ENCODE peak calls at places on chromosome X, in six cellular contexts. R is uterus, I is cardiac muscle cell, C is K562, V is AG04450, F is fibroblast of mammary gland. X is an unnamed sample.

GRCh38 chrX:14641681-14642655 is 112.6 kb downstream of the GLRA2 start:
- DNase-seq in R (no peak), I (no peak), C (no peak), V (no peak), F (no peak), X (no peak)

GRCh38 chrX:18390941-18391538 is 34.4 kb upstream of the CDKL5 start:
- DNase-seq in R (peak), I (peak), C (peak), V (no peak), F (peak), X (peak)

GRCh38 chrX:49695276-49696180 is at the start of gene PAGE1:
- DNase-seq in R (no peak), I (no peak), C (peak), V (no peak), F (no peak), X (no peak)

GRCh38 chrX:16643160-16643559 is 6.8 kb upstream of the S100G start:
- DNase-seq in R (no peak), I (no peak), C (no peak), V (no peak), F (peak), X (no peak)

GRCh38 chrX:78307665-78308064 is 19.7 kb downstream of the CYSLTR1 start:
- DNase-seq in R (no peak), I (no peak), C (no peak), V (no peak), F (no peak), X (no peak)

GRCh38 chrX:131895002-131895401 is 128.1 kb upstream of the STK26 start:
- DNase-seq in R (no peak), I (no peak), C (no peak), V (no peak), F (peak), X (no peak)

GRCh38 chrX:117120700-117121099 is 657.9 kb upstream of the CT83 start:
- DNase-seq in R (no peak), I (no peak), C (no peak), V (no peak), F (no peak), X (no peak)

GRCh38 chrX:46759645-46759974 is 692 bp upstream of the SLC9A7 start:
- DNase-seq in R (no peak), I (no peak), C (no peak), V (no peak), F (peak), X (no peak)

GRCh38 chrX:109840585-109840984 is 107.5 kb upstream of the ACSL4 start:
- DNase-seq in R (peak), I (no peak), C (peak), V (peak), F (peak), X (no peak)

GRCh38 chrX:37745354-37745753 is 34.5 kb upstream of the CYBB start:
- DNase-seq in R (peak), I (peak), C (peak), V (peak), F (peak), X (peak)

GRCh38 chrX:370963-371745 is 15.6 kb downstream of the PPP2R3B start:
- DNase-seq in R (no peak), I (no peak), C (no peak), V (no peak), F (no peak), X (no peak)

GRCh38 chrX:40096395-40097091 is 1.2 kb downstream of the BCOR start:
- DNase-seq in R (peak), I (peak), C (no peak), V (no peak), F (no peak), X (no peak)

GRCh38 chrX:9611436-9612145 is 146.7 kb downstream of the TBL1X start:
- DNase-seq in R (no peak), I (no peak), C (no peak), V (no peak), F (peak), X (no peak)

GRCh38 chrX:53831662-53832635 is 145.4 kb upstream of the HUWE1 start:
- DNase-seq in R (no peak), I (peak), C (peak), V (no peak), F (peak), X (peak)

GRCh38 chrX:73214366-73215094 is at the start of gene NAP1L2:
- DNase-seq in R (peak), I (peak), C (no peak), V (no peak), F (peak), X (peak)

GRCh38 chrX:74104356-74105065 is 199.5 kb upstream of the ZCCHC13 start:
- DNase-seq in R (no peak), I (no peak), C (no peak), V (no peak), F (no peak), X (no peak)

GRCh38 chrX:128518508-128518907 is 466.3 kb upstream of the ACTRT1 start:
- DNase-seq in R (no peak), I (peak), C (no peak), V (no peak), F (peak), X (no peak)

GRCh38 chrX:76109654-76110053 is 63.2 kb upstream of the PBDC1 start:
- DNase-seq in R (no peak), I (no peak), C (peak), V (no peak), F (no peak), X (no peak)

GRCh38 chrX:30831082-30831481 is 58.0 kb downstream of the TAB3 start:
- DNase-seq in R (no peak), I (no peak), C (no peak), V (no peak), F (no peak), X (no peak)

GRCh38 chrX:56932653-56933339 is 62.5 kb downstream of the SPIN3 start:
- DNase-seq in R (no peak), I (no peak), C (no peak), V (no peak), F (no peak), X (no peak)

GRCh38 chrX:39580043-39580442 is 517.7 kb downstream of the BCOR start:
- DNase-seq in R (no peak), I (no peak), C (no peak), V (no peak), F (no peak), X (no peak)

GRCh38 chrX:151359341-151359740 is 37.7 kb upstream of the VMA21 start:
- DNase-seq in R (no peak), I (no peak), C (no peak), V (no peak), F (no peak), X (no peak)

GRCh38 chrX:97563531-97564133 is 679.9 kb downstream of the RPA4 start:
- DNase-seq in R (peak), I (no peak), C (no peak), V (peak), F (peak), X (peak)

GRCh38 chrX:115147220-115147619 is 42.0 kb upstream of the RBMXL3 start:
- DNase-seq in R (no peak), I (no peak), C (peak), V (no peak), F (peak), X (peak)

GRCh38 chrX:70253377-70254062 is 6.5 kb downstream of the P2RY4 start:
- DNase-seq in R (no peak), I (no peak), C (no peak), V (no peak), F (peak), X (no peak)

GRCh38 chrX:130682990-130683389 is 220.0 kb downstream of the ENOX2 start:
- DNase-seq in R (no peak), I (peak), C (no peak), V (no peak), F (peak), X (no peak)

GRCh38 chrX:25020391-25021131 is 4.8 kb upstream of the ARX start:
- DNase-seq in R (no peak), I (peak), C (peak), V (no peak), F (no peak), X (peak)

GRCh38 chrX:133776072-133776471 is 209.3 kb downstream of the GPC3 start:
- DNase-seq in R (no peak), I (peak), C (peak), V (no peak), F (no peak), X (peak)

GRCh38 chrX:54695231-54695630 is 102.8 kb downstream of the ITIH6 start:
- DNase-seq in R (no peak), I (peak), C (no peak), V (no peak), F (peak), X (no peak)

GRCh38 chrX:651922-652775 is 21.6 kb downstream of the SHOX start:
- DNase-seq in R (no peak), I (no peak), C (no peak), V (no peak), F (no peak), X (no peak)

GRCh38 chrX:10450959-10451355 is 169.4 kb downstream of the MID1 start:
- DNase-seq in R (no peak), I (no peak), C (no peak), V (no peak), F (peak), X (no peak)

GRCh38 chrX:121322159-121322558 is 274.7 kb downstream of the GLUD2 start:
- DNase-seq in R (no peak), I (no peak), C (peak), V (no peak), F (peak), X (no peak)

GRCh38 chrX:71540801-71541545 is 8.1 kb downstream of the OGT start:
- DNase-seq in R (no peak), I (no peak), C (no peak), V (no peak), F (no peak), X (peak)

GRCh38 chrX:69313622-69314290 is 148.5 kb upstream of the PJA1 start:
- DNase-seq in R (no peak), I (no peak), C (no peak), V (no peak), F (no peak), X (no peak)

GRCh38 chrX:78011846-78012245 is 42.4 kb upstream of the PGAM4 start:
- DNase-seq in R (no peak), I (no peak), C (no peak), V (no peak), F (no peak), X (no peak)

GRCh38 chrX:123603516-123603915 is 129.3 kb downstream of the THOC2 start:
- DNase-seq in R (no peak), I (no peak), C (no peak), V (no peak), F (peak), X (no peak)
- TF ChIP-seq CTCF in R (no peak), I (no peak), C (no peak), V (no peak), F (no peak), X (no peak)

GRCh38 chrX:13339607-13340006 is 19.8 kb upstream of the ATXN3L start:
- DNase-seq in R (no peak), I (no peak), C (no peak), V (no peak), F (no peak), X (no peak)

GRCh38 chrX:13338985-13339384 is 19.1 kb upstream of the ATXN3L start:
- DNase-seq in R (no peak), I (no peak), C (no peak), V (no peak), F (no peak), X (no peak)

GRCh38 chrX:13340182-13340791 is 20.4 kb upstream of the ATXN3L start:
- DNase-seq in R (no peak), I (no peak), C (no peak), V (no peak), F (no peak), X (no peak)

GRCh38 chrX:13345037-13345436 is 25.2 kb upstream of the ATXN3L start:
- DNase-seq in R (no peak), I (no peak), C (no peak), V (no peak), F (no peak), X (no peak)

GRCh38 chrX:13341491-13342101 is 21.7 kb upstream of the ATXN3L start:
- DNase-seq in R (no peak), I (no peak), C (no peak), V (no peak), F (no peak), X (no peak)
- TF ChIP-seq CTCF in R (no peak), I (no peak), C (peak), V (no peak), F (no peak), X (no peak)

GRCh38 chrX:118637997-118638396 is 89.4 kb upstream of the IL13RA1 start:
- DNase-seq in R (no peak), I (no peak), C (no peak), V (no peak), F (no peak), X (no peak)
- TF ChIP-seq CTCF in R (no peak), I (no peak), C (no peak), V (peak), F (peak), X (no peak)

GRCh38 chrX:33735182-33735581 is 396.9 kb downstream of the FAM47A start:
- DNase-seq in R (no peak), I (no peak), C (no peak), V (no peak), F (no peak), X (no peak)
- TF ChIP-seq CTCF in R (no peak), I (no peak), C (no peak), V (no peak), F (no peak), X (no peak)

GRCh38 chrX:23745786-23746185 is 2.7 kb upstream of the ACOT9 start:
- DNase-seq in R (no peak), I (no peak), C (no peak), V (no peak), F (no peak), X (no peak)

GRCh38 chrX:23742174-23742692 is 843 bp downstream of the ACOT9 start:
- DNase-seq in R (peak), I (peak), C (peak), V (no peak), F (peak), X (peak)

GRCh38 chrX:23737413-23737812 is 5.7 kb downstream of the ACOT9 start:
- DNase-seq in R (no peak), I (no peak), C (no peak), V (no peak), F (peak), X (no peak)

GRCh38 chrX:23742693-23743622 is at the start of gene ACOT9:
- DNase-seq in R (peak), I (peak), C (peak), V (peak), F (peak), X (peak)
- TF ChIP-seq CTCF in R (no peak), I (no peak), C (no peak), V (no peak), F (no peak), X (no peak)

DNA sequence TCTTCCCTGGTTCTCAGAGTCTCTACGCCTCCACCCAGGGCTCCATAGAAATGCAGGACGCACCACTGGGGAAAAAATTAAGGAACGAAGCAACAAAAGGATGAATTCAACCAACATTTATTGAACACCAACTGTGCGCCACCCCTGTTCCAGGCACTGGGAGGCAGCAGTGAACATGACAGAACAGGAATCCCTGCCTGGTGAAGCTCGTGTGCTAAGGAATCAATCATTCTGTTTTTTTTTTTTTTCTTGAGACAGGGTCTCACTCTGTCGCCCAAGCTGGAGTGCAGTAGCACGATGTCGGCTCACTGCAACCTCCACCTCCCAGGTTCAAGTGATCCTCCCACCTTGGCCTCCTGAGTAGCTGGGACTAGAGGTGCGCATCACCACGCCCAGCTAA is 1.9 kb upstream of the FTSJ1 start:
- DNase-seq in R (no peak), I (no peak), C (no peak), V (no peak), F (peak), X (no peak)
- TF ChIP-seq CTCF in R (no peak), I (peak), C (peak), V (peak), F (peak), X (peak)

GRCh38 chrX:101462892-101463291 is 22.4 kb upstream of the ARMCX4 start:
- DNase-seq in R (no peak), I (peak), C (no peak), V (no peak), F (peak), X (peak)

DNA sequence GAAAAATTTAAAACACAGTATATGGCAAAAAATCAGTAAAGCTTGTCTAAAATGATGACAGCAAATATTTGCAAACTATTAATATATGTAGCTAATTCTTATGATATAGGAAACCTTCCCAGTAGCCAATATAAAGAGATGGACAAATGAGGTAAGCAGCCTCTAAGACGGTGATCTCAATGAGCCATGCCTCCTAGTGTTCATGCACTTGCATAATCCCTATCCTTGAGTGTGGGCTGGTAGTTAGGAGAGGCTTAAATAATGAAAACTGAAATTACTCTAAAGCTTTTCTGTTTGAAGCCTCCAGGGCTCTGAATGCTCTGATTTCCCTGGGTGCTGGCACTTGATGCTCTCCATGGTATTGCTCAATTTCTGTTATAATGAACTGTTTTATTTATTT is 24.6 kb upstream of the ARMCX4 start:
- DNase-seq in R (no peak), I (no peak), C (no peak), V (no peak), F (peak), X (no peak)
- TF ChIP-seq CTCF in R (no peak), I (no peak), C (no peak), V (no peak), F (no peak), X (no peak)

X was measured in GM10248.